ENCODE peak calls at places on chromosomes 1 and 21, in seven cellular contexts. G is effector memory CD8-positive, alpha-beta T cell; T is activated CD4-positive, alpha-beta T cell treated with anti-CD3 and anti-CD28 coated beads, Interleukin-2, amount 50 U/mL, for 1 hour; U is right atrium auricular region; K is cardiac fibroblast; I is NCI-H2029 treated with DMSO at 0.1 percent for 48 hours; O is mesothelial cell of epicardium. X is an unnamed sample.

GRCh38 chr1:25109527-25109926 is 122.8 kb downstream of the SYF2 start:
- DNase-seq in T (no peak), G (peak; percentile 41), K (no peak), O (no peak), I (no peak), U (no peak), X (no peak)

GRCh38 chr1:151008244-151009205 is at the start of gene PRUNE1:
- DNase-seq in O (peak; percentile 91), U (peak; percentile 95), T (peak; percentile 98), K (peak; percentile 99), I (peak; percentile 78), G (peak; percentile 95), X (peak; percentile 94)

GRCh38 chr1:28862571-28863403 is 50.8 kb downstream of the OPRD1 start:
- DNase-seq in T (no peak), O (no peak), I (no peak), G (no peak), U (no peak), K (no peak), X (no peak)

GRCh38 chr21:44872266-44872567 is 1.3 kb downstream of the PTTG1IP start:
- DNase-seq in U (no peak), G (no peak), I (no peak), T (no peak), K (no peak), O (no peak), X (no peak)

GRCh38 chr1:20742671-20743070 is 10.2 kb upstream of the SH2D5 start:
- DNase-seq in O (no peak), I (no peak), T (no peak), K (no peak), U (no peak), G (no peak), X (no peak)

GRCh38 chr1:51792864-51793263 is 85.7 kb downstream of the NRDC start:
- DNase-seq in G (no peak), I (no peak), U (no peak), K (peak; percentile 48), O (no peak), T (no peak), X (no peak)

GRCh38 chr1:44119525-44119924 is 904 bp downstream of the KLF17 start:
- DNase-seq in T (no peak), G (no peak), K (no peak), O (no peak), I (no peak), U (peak; percentile 9), X (no peak)

GRCh38 chr1:184060316-184060715 is 8.8 kb downstream of the TSEN15 start:
- DNase-seq in O (no peak), G (no peak), I (no peak), U (no peak), K (no peak), T (no peak), X (no peak)

GRCh38 chr1:199918196-199918789 is 109.2 kb upstream of the NR5A2 start:
- DNase-seq in G (no peak), O (no peak), I (no peak), K (no peak), T (no peak), U (no peak), X (no peak)

GRCh38 chr1:181208967-181209366 is 120.5 kb downstream of the IER5 start:
- DNase-seq in T (no peak), U (peak; percentile 40), G (no peak), O (no peak), K (no peak), I (no peak), X (no peak)

GRCh38 chr21:26982767-26983166 is 15.9 kb upstream of the ADAMTS5 start:
- DNase-seq in K (peak; percentile 20), O (no peak), T (no peak), G (no peak), U (no peak), I (no peak), X (no peak)

GRCh38 chr1:52603680-52604501 is 1.7 kb downstream of the GPX7 start:
- DNase-seq in U (no peak), K (no peak), G (no peak), I (no peak), O (no peak), T (no peak), X (no peak)

GRCh38 chr1:235972316-235973090 is 92.4 kb downstream of the NID1 start:
- DNase-seq in I (no peak), G (no peak), O (no peak), K (peak; percentile 88), T (no peak), U (no peak), X (no peak)

GRCh38 chr1:112995890-112996289 is 39.9 kb upstream of the SLC16A1 start:
- DNase-seq in G (no peak), I (no peak), O (no peak), K (peak; percentile 39), T (no peak), U (no peak), X (no peak)

GRCh38 chr1:220696863-220697231 is 6.7 kb downstream of the C1orf115 start:
- DNase-seq in G (no peak), I (no peak), U (no peak), K (peak; percentile 15), T (no peak), O (no peak), X (no peak)

GRCh38 chr1:86231076-86231475 is 74.5 kb upstream of the COL24A1 start:
- DNase-seq in I (no peak), G (no peak), U (no peak), T (no peak), O (no peak), K (no peak), X (no peak)

GRCh38 chr1:1907098-1907736 is 7.8 kb upstream of the CALML6 start:
- DNase-seq in T (no peak), O (no peak), U (no peak), K (no peak), G (no peak), I (no peak), X (peak; percentile 49)

GRCh38 chr21:45403133-45403824 is 1.7 kb upstream of the COL18A1 start:
- DNase-seq in I (no peak), T (no peak), U (no peak), K (no peak), G (no peak), O (no peak), X (no peak)

GRCh38 chr1:113930499-113931161 is 1.5 kb downstream of the HIPK1 start:
- DNase-seq in T (peak; percentile 70), O (no peak), G (peak; percentile 76), I (no peak), K (peak; percentile 72), U (no peak), X (peak; percentile 68)

GRCh38 chr1:87028576-87028975 is 114.1 kb downstream of the HS2ST1 start:
- DNase-seq in G (no peak), K (no peak), U (no peak), O (no peak), T (no peak), I (no peak), X (no peak)

GRCh38 chr21:45289655-45290515 is 2.2 kb upstream of the POFUT2 start:
- DNase-seq in T (no peak), G (no peak), I (no peak), O (peak; percentile 35), U (peak; percentile 50), K (no peak), X (no peak)

GRCh38 chr1:116325922-116326321 is 47.1 kb upstream of the ATP1A1 start:
- DNase-seq in K (no peak), G (peak; percentile 11), U (no peak), O (no peak), I (no peak), T (peak; percentile 28), X (no peak)

GRCh38 chr21:42187976-42188653 is 30.8 kb upstream of the ABCG1 start:
- DNase-seq in K (peak; percentile 55), G (peak; percentile 75), U (peak; percentile 60), I (no peak), O (no peak), T (peak; percentile 73), X (no peak)

GRCh38 chr1:188888387-188888786 is 1589.3 kb downstream of the BRINP3 start:
- DNase-seq in T (no peak), O (no peak), G (no peak), U (no peak), K (peak; percentile 1), I (no peak), X (no peak)

GRCh38 chr21:42106425-42106824 is 35.3 kb downstream of the UMODL1 start:
- DNase-seq in K (no peak), I (no peak), O (no peak), U (no peak), G (no peak), T (no peak), X (no peak)

GRCh38 chr1:228275154-228275434 is 67.2 kb downstream of the OBSCN start:
- DNase-seq in K (no peak), O (no peak), U (no peak), G (no peak), I (no peak), T (no peak), X (peak; percentile 21)

GRCh38 chr1:115829023-115829674 is 11.8 kb downstream of the NHLH2 start:
- DNase-seq in U (peak; percentile 76), K (peak; percentile 51), I (no peak), G (no peak), O (no peak), T (no peak), X (no peak)

GRCh38 chr1:10791117-10791951 is 5.1 kb downstream of the CASZ1 start:
- DNase-seq in I (peak; percentile 76), G (no peak), T (no peak), O (no peak), U (no peak), K (no peak), X (no peak)

GRCh38 chr1:24215226-24215814 is 28.2 kb upstream of the IFNLR1 start:
- DNase-seq in G (no peak), U (no peak), T (no peak), K (no peak), O (no peak), I (no peak), X (no peak)

GRCh38 chr1:29732438-29732837 is 496.1 kb downstream of the PTPRU start:
- DNase-seq in O (no peak), T (no peak), K (no peak), G (no peak), I (no peak), U (no peak), X (no peak)

GRCh38 chr21:16116798-16117197 is 387.0 kb downstream of the USP25 start:
- DNase-seq in T (no peak), O (no peak), K (peak; percentile 48), U (no peak), G (no peak), I (no peak), X (no peak)

X was measured in Peyer's patch.